ENCODE peak calls at places on chromosomes 3 and 15, in seven cellular contexts. I is AML-193; E is NCI-H446 treated with DMSO at 0.1 percent for 48 hours; R is left ventricle myocardium inferior; V is CD4-positive, CD25-positive, alpha-beta regulatory T cell; M is dorsolateral prefrontal cortex; Y is COLO829. F is an unnamed sample.

GRCh38 chr15:57320543-57321220 is 55.6 kb upstream of the CGNL1 start:
- DNase-seq in V (no peak), E (no peak), R (no peak), Y (no peak), I (no peak), M (no peak), F (peak)

GRCh38 chr15:99343836-99344551 is 92.7 kb downstream of the LRRC28 start:
- DNase-seq in M (no peak), I (no peak), Y (peak), R (peak), V (peak), E (no peak), F (no peak)

GRCh38 chr3:168029705-168030104 is 66.0 kb downstream of the GOLIM4 start:
- DNase-seq in M (no peak), V (no peak), I (no peak), R (no peak), E (no peak), Y (no peak), F (no peak)

GRCh38 chr3:70738310-70738681 is 425.9 kb upstream of the MDFIC2 start:
- DNase-seq in Y (no peak), M (no peak), V (no peak), E (no peak), R (no peak), I (no peak), F (no peak)

GRCh38 chr3:133805384-133805701 is 272 bp upstream of the SRPRB start:
- DNase-seq in R (no peak), Y (no peak), E (no peak), M (no peak), V (no peak), I (no peak), F (no peak)

GRCh38 chr15:43440721-43441281 is 52.2 kb downstream of the TP53BP1 start:
- DNase-seq in I (peak), M (no peak), Y (peak), V (peak), R (no peak), E (peak), F (peak)

GRCh38 chr3:49738067-49738713 is 14.4 kb upstream of the GMPPB start:
- DNase-seq in R (no peak), Y (no peak), M (no peak), E (no peak), V (no peak), I (no peak), F (no peak)

GRCh38 chr15:39135989-39136388 is 444.9 kb upstream of the THBS1 start:
- DNase-seq in I (no peak), Y (no peak), E (no peak), R (no peak), M (no peak), V (no peak), F (peak)

GRCh38 chr3:45593708-45594601 is 596 bp upstream of the LIMD1 start:
- DNase-seq in Y (peak), R (peak), M (no peak), E (no peak), I (peak), V (peak), F (peak)

GRCh38 chr3:176120507-176120906 is 1076.8 kb downstream of the TBL1XR1 start:
- DNase-seq in E (no peak), R (no peak), M (no peak), I (no peak), Y (no peak), V (no peak), F (no peak)

GRCh38 chr3:46895204-46895660 is 17.7 kb downstream of the PTH1R start:
- DNase-seq in R (peak), M (no peak), Y (peak), I (peak), V (peak), E (no peak), F (peak)

GRCh38 chr15:92109485-92109884 is 256.0 kb downstream of the SLCO3A1 start:
- DNase-seq in I (no peak), M (no peak), V (no peak), E (no peak), Y (no peak), R (no peak), F (no peak)

GRCh38 chr15:35320911-35321310 is 225.1 kb downstream of the DPH6 start:
- DNase-seq in E (no peak), V (no peak), I (no peak), R (no peak), M (no peak), Y (no peak), F (no peak)

GRCh38 chr15:48112242-48112641 is 8.5 kb upstream of the SLC24A5 start:
- DNase-seq in V (no peak), R (no peak), I (no peak), E (peak), Y (no peak), M (no peak), F (peak)

GRCh38 chr3:72604287-72604686 is 244.0 kb downstream of the SHQ1 start:
- DNase-seq in Y (no peak), I (no peak), E (no peak), V (no peak), M (no peak), R (no peak), F (no peak)

GRCh38 chr3:195441476-195441970 is 1.3 kb downstream of the ACAP2 start:
- DNase-seq in V (no peak), M (no peak), Y (no peak), R (no peak), I (no peak), E (no peak), F (no peak)

GRCh38 chr3:46483799-46484198 is 14.0 kb upstream of the RTP3 start:
- DNase-seq in I (peak), M (no peak), Y (no peak), R (no peak), E (no peak), V (no peak), F (no peak)

GRCh38 chr3:171986208-171986607 is 53.2 kb upstream of the FNDC3B start:
- DNase-seq in M (no peak), I (peak), R (no peak), E (no peak), Y (no peak), V (no peak), F (no peak)